ENCODE peak calls at places on chromosomes 1 and 21, in seven cellular contexts. E is kidney, V is hepatocyte, W is AG04450, L is caudate nucleus, X is cardiac muscle cell, T is transverse colon. A is an unnamed sample.

GRCh38 chr1:48858200-48858599 is 81.5 kb upstream of the BEND5 start:
- DNase-seq in E (no peak), V (no peak), W (no peak), L (no peak), X (no peak), T (no peak), A (no peak)

GRCh38 chr21:36783612-36784383 is 84.9 kb downstream of the SIM2 start:
- DNase-seq in E (no peak), V (peak; percentile 71), W (peak; percentile 65), L (no peak), X (peak; percentile 9), T (no peak), A (peak; percentile 68)

GRCh38 chr1:78892251-78892650 is 114.3 kb downstream of the ADGRL4 start:
- DNase-seq in E (no peak), V (no peak), W (no peak), L (no peak), X (no peak), T (no peak), A (no peak)

GRCh38 chr1:19954059-19954458 is 25.4 kb downstream of the PLA2G2A start:
- DNase-seq in E (no peak), V (no peak), W (no peak), L (no peak), X (no peak), T (no peak), A (no peak)

GRCh38 chr1:92356956-92357355 is 58.1 kb downstream of the RPAP2 start:
- DNase-seq in E (no peak), V (peak; percentile 23), W (peak; percentile 65), L (no peak), X (peak; percentile 86), T (no peak), A (peak; percentile 42)

GRCh38 chr1:204923209-204923608 is 52.5 kb downstream of the NFASC start:
- DNase-seq in E (no peak), V (no peak), W (no peak), L (no peak), X (no peak), T (no peak), A (no peak)

GRCh38 chr1:175198332-175198731 is 5.8 kb upstream of the KIAA0040 start:
- DNase-seq in E (no peak), V (no peak), W (no peak), L (no peak), X (peak; percentile 16), T (no peak), A (no peak)

GRCh38 chr1:16019580-16020277 is 1.9 kb upstream of the HSPB7 start:
- DNase-seq in E (no peak), V (peak; percentile 44), W (no peak), L (no peak), X (no peak), T (no peak), A (peak; percentile 25)

GRCh38 chr1:87179076-87179475 is 149.6 kb upstream of the LMO4 start:
- DNase-seq in E (no peak), V (no peak), W (no peak), L (no peak), X (no peak), T (no peak), A (no peak)

GRCh38 chr1:70762386-70762785 is 285.2 kb downstream of the PTGER3 start:
- DNase-seq in E (no peak), V (no peak), W (no peak), L (no peak), X (no peak), T (no peak), A (no peak)

GRCh38 chr1:162908780-162909179 is 47.8 kb upstream of the CCDC190 start:
- DNase-seq in E (no peak), V (no peak), W (no peak), L (no peak), X (peak; percentile 47), T (no peak), A (peak; percentile 83)

GRCh38 chr21:44533121-44533890 is 6.7 kb downstream of the KRTAP10-1 start:
- DNase-seq in E (peak; percentile 69), V (no peak), W (no peak), L (no peak), X (no peak), T (peak; percentile 4), A (no peak)

GRCh38 chr21:14968821-14969220 is 96.0 kb downstream of the NRIP1 start:
- DNase-seq in E (no peak), V (no peak), W (no peak), L (no peak), X (peak; percentile 63), T (no peak), A (no peak)

GRCh38 chr1:153509729-153510354 is 25.9 kb downstream of the S100A6 start:
- DNase-seq in E (no peak), V (peak; percentile 44), W (no peak), L (no peak), X (no peak), T (peak; percentile 77), A (no peak)

GRCh38 chr1:67459068-67459467 is 28.9 kb upstream of the SERBP1 start:
- DNase-seq in E (no peak), V (no peak), W (no peak), L (no peak), X (no peak), T (no peak), A (no peak)

GRCh38 chr21:35070436-35070835 is 21.3 kb upstream of the RUNX1 start:
- DNase-seq in E (no peak), V (no peak), W (no peak), L (no peak), X (no peak), T (no peak), A (no peak)

GRCh38 chr1:16155537-16156410 is at the start of gene EPHA2:
- DNase-seq in E (peak; percentile 97), V (peak; percentile 96), W (peak; percentile 55), L (peak; percentile 22), X (peak; percentile 92), T (peak; percentile 94), A (peak; percentile 80)

GRCh38 chr1:53576381-53576801 is 117.2 kb downstream of the DMRTB1 start:
- DNase-seq in E (no peak), V (no peak), W (no peak), L (no peak), X (no peak), T (no peak), A (no peak)

GRCh38 chr1:15489052-15489736 is 13.3 kb downstream of the CELA2B start:
- DNase-seq in E (no peak), V (no peak), W (no peak), L (no peak), X (no peak), T (no peak), A (no peak)

GRCh38 chr1:85465099-85465790 is at the start of gene DDAH1:
- DNase-seq in E (peak; percentile 85), V (peak; percentile 87), W (no peak), L (peak; percentile 61), X (peak; percentile 74), T (peak; percentile 71), A (peak; percentile 35)

GRCh38 chr1:182777386-182777785 is 12.2 kb upstream of the NPL start:
- DNase-seq in E (no peak), V (no peak), W (no peak), L (no peak), X (no peak), T (no peak), A (no peak)

GRCh38 chr1:113320272-113320671 is 70.0 kb upstream of the MAGI3 start:
- DNase-seq in E (no peak), V (no peak), W (no peak), L (no peak), X (no peak), T (no peak), A (no peak)

GRCh38 chr1:5513179-5513578 is 479.0 kb downstream of the NPHP4 start:
- DNase-seq in E (peak; percentile 56), V (no peak), W (no peak), L (no peak), X (no peak), T (no peak), A (no peak)
- H3K27ac ChIP-seq in E (no peak overlapping the region), V (no peak overlapping the region), W (no peak overlapping the region), L (no peak overlapping the region), X (no peak overlapping the region), T (no peak overlapping the region), A (no peak overlapping the region)

GRCh38 chr1:63294797-63295594 is 27.4 kb upstream of the FOXD3 start:
- DNase-seq in E (no peak), V (no peak), W (no peak), L (no peak), X (no peak), T (no peak), A (no peak)
- H3K27ac ChIP-seq in E (no peak overlapping the region), V (no peak overlapping the region), W (no peak overlapping the region), L (no peak overlapping the region), X (no peak overlapping the region), T (no peak overlapping the region), A (no peak overlapping the region)

DNA sequence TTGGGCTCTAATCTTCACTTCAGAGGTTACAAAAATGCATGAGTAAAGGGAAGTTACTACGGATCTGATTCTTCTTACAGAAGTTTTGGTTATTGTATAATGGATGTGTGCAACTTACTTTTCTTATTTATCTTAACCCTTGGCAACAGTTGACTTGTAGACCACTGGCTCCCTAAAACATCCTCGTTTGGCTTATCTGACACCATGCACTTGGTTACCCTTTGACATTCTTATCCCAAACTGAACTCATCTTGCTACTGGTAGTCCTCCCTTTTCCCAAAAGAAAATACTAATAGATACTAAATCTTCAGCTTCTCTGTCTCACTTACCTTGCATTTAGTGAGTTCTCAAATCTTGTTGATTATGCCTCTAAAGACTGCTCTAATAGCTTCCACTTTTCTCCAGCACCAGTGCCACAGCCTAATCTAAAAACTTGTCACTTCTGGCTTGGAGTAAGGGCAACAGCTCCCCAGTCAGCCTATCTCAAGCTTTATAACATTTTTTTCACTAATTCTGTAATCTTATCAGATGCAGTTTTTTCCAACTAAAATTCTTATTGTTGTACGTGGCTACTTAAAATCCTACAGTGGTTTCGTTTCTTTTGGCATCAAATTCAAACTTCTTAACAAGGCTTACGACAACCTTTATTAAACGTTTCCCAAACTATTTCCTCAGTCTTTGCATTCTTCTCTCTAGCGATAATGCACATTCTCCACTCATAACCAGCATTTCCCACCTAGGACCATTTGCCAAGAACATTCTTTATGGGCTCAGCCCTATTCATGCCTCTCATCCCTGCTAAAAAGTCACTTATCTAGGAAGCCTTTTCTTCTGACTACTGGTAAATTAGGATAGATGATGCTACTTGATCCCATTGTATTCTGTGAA is 204.2 kb downstream of the KCNT2 start:
- DNase-seq in E (no peak), V (no peak), W (no peak), L (no peak), X (peak; percentile 97), T (no peak), A (peak; percentile 48)
- H3K27ac ChIP-seq in E (no peak overlapping the region), V (no peak overlapping the region), W (no peak overlapping the region), L (no peak overlapping the region), X (no peak overlapping the region), T (no peak overlapping the region), A (peak overlapping the region; percentile 9)

GRCh38 chr1:31580891-31581603 is 4.7 kb downstream of the TINAGL1 start:
- DNase-seq in E (peak; percentile 58), V (no peak), W (no peak), L (no peak), X (no peak), T (no peak), A (no peak)

GRCh38 chr1:31581821-31582810 is 5.8 kb downstream of the TINAGL1 start:
- DNase-seq in E (peak; percentile 22), V (no peak), W (no peak), L (no peak), X (no peak), T (no peak), A (no peak)

GRCh38 chr1:31583995-31584868 is 7.9 kb downstream of the TINAGL1 start:
- DNase-seq in E (peak; percentile 98), V (peak; percentile 76), W (no peak), L (no peak), X (peak; percentile 85), T (peak; percentile 72), A (peak; percentile 66)

GRCh38 chr1:31584869-31585735 is 8.8 kb downstream of the TINAGL1 start:
- DNase-seq in E (peak; percentile 73), V (no peak), W (no peak), L (no peak), X (no peak), T (no peak), A (no peak)

GRCh38 chr1:31583082-31583994 is 7.0 kb downstream of the TINAGL1 start:
- DNase-seq in E (peak; percentile 69), V (no peak), W (no peak), L (no peak), X (no peak), T (no peak), A (no peak)
- H3K27ac ChIP-seq in E (peak overlapping the region; percentile 92), V (no peak overlapping the region), W (no peak overlapping the region), L (peak overlapping the region; percentile 68), X (peak overlapping the region; percentile 79), T (peak overlapping the region; percentile 93), A (no peak overlapping the region)

A was measured in brain microvascular endothelial cell.